ENCODE peak calls at places on chromosomes 11 and 22, in six cellular contexts. Q, D, X, S, O and A are unnamed samples.
A peak's percentile ranks its signal among the peaks of the same experiment; 100 is the strongest.

GRCh38 chr22:28410050-28410816 is 269.4 kb downstream of the TTC28 start:
- DNase-seq in Q (no peak), S (peak; percentile 71), O (peak; percentile 50), D (no peak), X (no peak), A (no peak)

GRCh38 chr11:68213135-68213515 is at the start of gene KMT5B:
- DNase-seq in X (peak; percentile 64), S (peak; percentile 54), Q (no peak), O (peak; percentile 62), D (no peak), A (no peak)

GRCh38 chr11:119806064-119806915 is 77.3 kb upstream of the NECTIN1 start:
- DNase-seq in Q (no peak), O (no peak), X (no peak), D (no peak), S (no peak), A (no peak)

GRCh38 chr22:36258750-36259619 is 6.1 kb downstream of the APOL1 start:
- DNase-seq in D (no peak), S (peak; percentile 64), Q (peak; percentile 76), X (peak; percentile 74), O (peak; percentile 61), A (no peak)

GRCh38 chr11:117466966-117467365 is 139.3 kb downstream of the CEP164 start:
- DNase-seq in X (no peak), O (no peak), D (no peak), S (no peak), Q (no peak), A (no peak)

GRCh38 chr11:117928818-117929567 is at the start of gene TMPRSS13:
- DNase-seq in D (no peak), O (no peak), Q (peak; percentile 67), S (no peak), X (no peak), A (peak; percentile 95)

GRCh38 chr11:129930306-129930705 is 34.9 kb upstream of the NFRKB start:
- DNase-seq in S (peak; percentile 33), D (no peak), X (no peak), O (no peak), Q (no peak), A (peak; percentile 30)

GRCh38 chr22:22184277-22184807 is 60.2 kb upstream of the VPREB1 start:
- DNase-seq in S (no peak), Q (no peak), O (no peak), X (no peak), D (no peak), A (no peak)

GRCh38 chr11:122706261-122706660 is 50.7 kb downstream of the UBASH3B start:
- DNase-seq in D (no peak), X (no peak), O (peak; percentile 90), S (peak; percentile 78), Q (no peak), A (peak; percentile 87)

GRCh38 chr11:70590356-70590991 is 192.1 kb downstream of the CTTN start:
- DNase-seq in D (no peak), S (no peak), X (no peak), Q (no peak), O (no peak), A (no peak)

GRCh38 chr22:43798492-43798891 is 13.6 kb downstream of the EFCAB6 start:
- DNase-seq in S (peak; percentile 63), D (no peak), X (no peak), Q (no peak), O (no peak), A (no peak)

GRCh38 chr11:43788394-43788793 is 92.2 kb upstream of the ALKBH3 start:
- DNase-seq in X (peak; percentile 1), S (no peak), Q (no peak), O (no peak), D (no peak), A (no peak)

GRCh38 chr22:39490966-39491680 is 11.0 kb upstream of the MIEF1 start:
- DNase-seq in X (no peak), S (no peak), D (no peak), Q (no peak), O (no peak), A (no peak)

GRCh38 chr11:29200776-29201574 is 815.9 kb downstream of the KCNA4 start:
- DNase-seq in Q (no peak), O (no peak), S (no peak), D (no peak), X (no peak), A (no peak)

GRCh38 chr22:46830001-46830715 is 67.7 kb downstream of the TBC1D22A start:
- DNase-seq in Q (no peak), D (no peak), S (peak; percentile 52), O (peak; percentile 61), X (no peak), A (peak; percentile 23)

GRCh38 chr11:44010789-44011251 is 37.0 kb upstream of the ACCSL start:
- DNase-seq in O (no peak), X (no peak), Q (no peak), D (no peak), S (peak; percentile 48), A (peak; percentile 22)

GRCh38 chr11:38402063-38402462 is 1804.0 kb upstream of the RAG2 start:
- DNase-seq in S (no peak), O (no peak), Q (no peak), X (no peak), D (no peak), A (no peak)
- H4K91ac ChIP-seq in S (no peak overlapping the region), O (no peak overlapping the region), Q (no peak overlapping the region), X (no peak overlapping the region), D (no peak overlapping the region), A (no peak overlapping the region)

GRCh38 chr11:100875521-100875869 is 188.4 kb downstream of the ARHGAP42 start:
- DNase-seq in D (no peak), S (no peak), O (no peak), X (no peak), Q (no peak), A (no peak)
- H2AK5ac ChIP-seq in D (no peak overlapping the region), S (peak overlapping the region; percentile 97), O (peak overlapping the region; percentile 99), X (no peak overlapping the region), Q (no peak overlapping the region), A (peak overlapping the region; percentile 11)

GRCh38 chr11:102117472-102118113 is 7.3 kb downstream of the YAP1 start:
- DNase-seq in X (no peak), Q (no peak), S (peak; percentile 48), D (no peak), O (peak; percentile 49), A (no peak)
- H4K91ac ChIP-seq in X (no peak overlapping the region), Q (no peak overlapping the region), S (no peak overlapping the region), D (no peak overlapping the region), O (no peak overlapping the region), A (no peak overlapping the region)

GRCh38 chr11:60915250-60915914 is 1.4 kb downstream of the TMEM109 start:
- DNase-seq in X (peak; percentile 77), D (no peak), S (peak; percentile 50), O (peak; percentile 75), Q (peak; percentile 77), A (peak; percentile 88)
- H2AK5ac ChIP-seq in X (peak overlapping the region; percentile 91), D (no peak overlapping the region), S (peak overlapping the region; percentile 92), O (no peak overlapping the region), Q (no peak overlapping the region), A (no peak overlapping the region)

GRCh38 chr22:50272103-50272782 is 2.1 kb upstream of the MAPK11 start:
- DNase-seq in Q (no peak), O (no peak), X (peak; percentile 24), S (peak; percentile 13), D (no peak), A (no peak)
- H4K91ac ChIP-seq in Q (no peak overlapping the region), O (no peak overlapping the region), X (no peak overlapping the region), S (no peak overlapping the region), D (no peak overlapping the region), A (no peak overlapping the region)

GRCh38 chr11:86514453-86514852 is 139.8 kb downstream of the CCDC81 start:
- DNase-seq in D (no peak), X (no peak), Q (no peak), O (no peak), S (no peak), A (no peak)

GRCh38 chr11:86515297-86516094 is 140.8 kb downstream of the CCDC81 start:
- DNase-seq in Q (no peak), O (peak; percentile 95), X (no peak), S (peak; percentile 91), D (no peak), A (peak; percentile 72)

GRCh38 chr11:86519064-86519911 is 144.6 kb downstream of the CCDC81 start:
- DNase-seq in S (peak; percentile 95), D (no peak), Q (no peak), X (no peak), O (peak; percentile 82), A (peak; percentile 92)

GRCh38 chr11:86518211-86518610 is 143.5 kb downstream of the CCDC81 start:
- DNase-seq in D (no peak), X (no peak), O (no peak), S (no peak), Q (no peak), A (peak; percentile 82)

GRCh38 chr11:86517557-86517956 is 142.9 kb downstream of the CCDC81 start:
- DNase-seq in D (no peak), O (no peak), X (no peak), S (no peak), Q (no peak), A (peak; percentile 92)
- H2AK5ac ChIP-seq in D (no peak overlapping the region), O (peak overlapping the region; percentile 95), X (no peak overlapping the region), S (peak overlapping the region; percentile 81), Q (no peak overlapping the region), A (no peak overlapping the region)

DNA sequence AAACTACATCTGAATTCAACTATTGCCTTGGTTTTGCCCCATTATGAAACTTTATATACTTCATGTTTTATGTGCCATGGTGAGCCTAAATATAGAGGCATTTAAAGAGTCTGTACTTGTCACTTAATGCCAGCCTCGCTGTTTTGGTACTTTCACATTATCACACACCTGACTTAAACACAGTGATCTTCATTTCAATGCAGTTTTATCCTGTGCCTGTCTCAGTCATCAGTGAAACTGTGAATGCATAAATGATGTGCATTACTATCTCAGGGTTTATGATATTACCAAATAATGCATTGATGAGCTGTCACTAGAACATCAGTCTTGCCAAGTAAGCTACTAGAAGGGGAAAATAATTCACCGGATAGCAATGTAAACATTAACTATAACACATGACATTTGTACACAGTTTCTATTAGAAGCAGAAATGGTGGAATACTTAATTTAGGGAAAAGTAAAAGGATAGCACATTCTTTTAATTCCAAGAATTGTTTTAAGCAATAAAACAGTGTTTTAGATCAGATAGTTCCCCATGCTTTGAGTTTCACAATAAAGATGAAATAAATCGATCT is 92.6 kb downstream of the MSANTD4 start:
- DNase-seq in O (no peak), Q (no peak), X (no peak), S (peak; percentile 22), D (no peak), A (no peak)
- H4K91ac ChIP-seq in O (no peak overlapping the region), Q (no peak overlapping the region), X (no peak overlapping the region), S (no peak overlapping the region), D (no peak overlapping the region), A (no peak overlapping the region)